ENCODE peak calls at places on chromosomes 11 and 22, in eight cellular contexts. M, L, Z, Q, W, I, F and E are unnamed samples.
A peak's percentile ranks its signal among the peaks of the same experiment; 100 is the strongest.

GRCh38 chr22:36569999-36570398 is 41.0 kb upstream of the EIF3D start:
- DNase-seq in M (peak; percentile 39), Z (no peak), I (peak; percentile 70), L (peak; percentile 24), W (peak; percentile 44), F (no peak), Q (peak; percentile 80), E (no peak)

GRCh38 chr11:120219935-120220746 is 9.3 kb downstream of the OAF start:
- DNase-seq in F (no peak), Q (no peak), L (no peak), I (no peak), W (no peak), Z (no peak), M (no peak), E (no peak)

GRCh38 chr11:65504671-65505433 is 6.0 kb downstream of the MALAT1 start:
- DNase-seq in M (peak; percentile 29), Z (no peak), L (no peak), I (no peak), Q (peak; percentile 10), F (no peak), W (no peak), E (no peak)

GRCh38 chr11:3609416-3610265 is 32.2 kb downstream of the ART5 start:
- DNase-seq in Z (peak; percentile 64), M (no peak), W (peak; percentile 59), F (peak; percentile 43), I (peak; percentile 61), Q (peak; percentile 68), L (peak; percentile 56), E (no peak)

GRCh38 chr22:41501209-41501608 is 32.3 kb downstream of the ACO2 start:
- DNase-seq in F (no peak), W (no peak), Z (no peak), L (no peak), Q (peak; percentile 37), I (peak; percentile 44), M (no peak), E (no peak)

GRCh38 chr11:116601734-116602636 is 170.8 kb downstream of the BUD13 start:
- DNase-seq in I (no peak), L (no peak), Q (peak; percentile 76), W (no peak), F (no peak), M (peak; percentile 53), Z (no peak), E (no peak)

GRCh38 chr22:42273855-42274451 is 3.5 kb upstream of the TCF20 start:
- DNase-seq in W (no peak), I (peak; percentile 87), Z (no peak), L (no peak), Q (peak; percentile 81), M (no peak), F (no peak), E (no peak)

GRCh38 chr11:110305169-110306018 is 9.0 kb upstream of the RDX start:
- DNase-seq in I (no peak), M (peak; percentile 73), W (no peak), Q (no peak), L (no peak), Z (peak; percentile 98), F (no peak), E (no peak)

GRCh38 chr11:63564785-63565350 is 1.7 kb upstream of the PLAAT2 start:
- DNase-seq in Z (peak; percentile 88), I (no peak), M (no peak), Q (no peak), F (peak; percentile 82), W (no peak), L (no peak), E (no peak)

GRCh38 chr11:117175104-117175503 is 3.4 kb upstream of the SIDT2 start:
- DNase-seq in L (no peak), Z (no peak), Q (no peak), F (no peak), W (no peak), I (no peak), M (no peak), E (no peak)

GRCh38 chr22:43835166-43835565 is 23.1 kb upstream of the EFCAB6 start:
- DNase-seq in M (no peak), Z (no peak), F (no peak), L (no peak), I (no peak), Q (no peak), W (no peak), E (no peak)

GRCh38 chr22:38948181-38948940 is 9.0 kb upstream of the APOBEC3A start:
- DNase-seq in I (peak; percentile 1), Q (no peak), W (no peak), Z (no peak), L (no peak), F (no peak), M (no peak), E (no peak)

GRCh38 chr11:5807580-5807979 is 1.1 kb upstream of the OR52N2 start:
- DNase-seq in Z (no peak), I (peak; percentile 42), M (no peak), L (no peak), W (peak; percentile 17), F (no peak), Q (peak; percentile 52), E (no peak)

GRCh38 chr11:122751298-122752070 is 86.8 kb upstream of the CRTAM start:
- DNase-seq in M (peak; percentile 73), Q (no peak), F (no peak), I (no peak), L (no peak), Z (no peak), W (no peak), E (no peak)

GRCh38 chr11:126969865-126970479 is 30.6 kb downstream of the KIRREL3 start:
- DNase-seq in W (peak; percentile 12), F (no peak), L (peak; percentile 9), M (peak; percentile 69), Z (peak; percentile 37), I (peak; percentile 39), Q (peak; percentile 49), E (no peak)

GRCh38 chr11:60756307-60757032 is at the start of gene MS4A15:
- DNase-seq in Q (peak; percentile 81), M (peak; percentile 8), L (peak; percentile 54), Z (peak; percentile 83), I (peak; percentile 55), W (peak; percentile 36), F (no peak), E (no peak)

GRCh38 chr11:12201016-12201985 is 90.9 kb downstream of the MICAL2 start:
- DNase-seq in I (no peak), M (peak; percentile 100), L (peak; percentile 93), W (no peak), F (no peak), Q (peak; percentile 94), Z (no peak), E (peak; percentile 56)

GRCh38 chr22:31094741-31095140 is 12.6 kb downstream of the SELENOM start:
- DNase-seq in I (no peak), F (no peak), Z (no peak), Q (no peak), L (no peak), W (no peak), M (no peak), E (no peak)
- H3K36me3 ChIP-seq in I (no peaks in the 10 kb centered on the region), F (peaks cover 10% of the 10 kb centered on the region), Z (peaks cover 37% of the 10 kb centered on the region), Q (no peaks in the 10 kb centered on the region), L (peaks cover 37% of the 10 kb centered on the region), W (no peaks in the 10 kb centered on the region), M (peaks cover 81% of the 10 kb centered on the region), E (peaks cover 19% of the 10 kb centered on the region)

GRCh38 chr11:95915051-95915450 is 8.9 kb downstream of the MTMR2 start:
- DNase-seq in Z (no peak), M (peak; percentile 49), I (no peak), L (no peak), W (no peak), F (no peak), Q (no peak), E (no peak)
- H3K36me3 ChIP-seq in Z (no peaks in the 10 kb centered on the region), M (no peaks in the 10 kb centered on the region), I (no peaks in the 10 kb centered on the region), L (no peaks in the 10 kb centered on the region), W (no peaks in the 10 kb centered on the region), F (no peaks in the 10 kb centered on the region), Q (no peaks in the 10 kb centered on the region), E (no peaks in the 10 kb centered on the region)

DNA sequence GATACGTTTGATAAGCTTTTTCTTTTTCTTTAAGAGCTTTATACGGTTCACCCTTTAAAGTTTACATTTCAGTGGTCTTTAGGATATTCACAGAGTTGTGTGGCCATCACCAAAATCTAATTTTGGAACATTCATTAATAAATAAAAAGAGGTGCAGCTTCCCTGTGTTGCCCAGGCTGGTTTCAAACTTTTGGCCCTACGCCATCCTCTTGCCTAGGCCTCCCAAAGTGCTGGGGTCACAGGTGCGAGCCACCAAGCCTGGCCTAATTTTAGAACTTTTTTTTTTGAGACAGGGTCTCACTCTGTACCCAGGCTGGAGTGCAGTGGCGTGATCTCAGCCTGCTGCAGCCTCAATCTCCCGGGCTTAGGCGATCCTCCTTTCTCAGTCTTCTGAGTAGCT is 30.6 kb downstream of the MED15 start:
- DNase-seq in I (no peak), F (no peak), W (no peak), M (no peak), L (no peak), Q (no peak), Z (no peak), E (no peak)
- H3K36me3 ChIP-seq in I (peaks cover 4% of the 10 kb centered on the region), F (peaks cover 8% of the 10 kb centered on the region), W (peaks cover 45% of the 10 kb centered on the region), M (peaks cover 18% of the 10 kb centered on the region), L (peaks cover 82% of the 10 kb centered on the region), Q (peaks cover 2% of the 10 kb centered on the region), Z (peaks cover 28% of the 10 kb centered on the region), E (no peaks in the 10 kb centered on the region)

GRCh38 chr11:44582641-44583352 is 17.3 kb downstream of the CD82 start:
- DNase-seq in M (no peak), L (no peak), Q (no peak), I (no peak), W (no peak), F (no peak), Z (no peak), E (no peak)
- H3K36me3 ChIP-seq in M (no peaks in the 10 kb centered on the region), L (no peaks in the 10 kb centered on the region), Q (no peaks in the 10 kb centered on the region), I (no peaks in the 10 kb centered on the region), W (no peaks in the 10 kb centered on the region), F (no peaks in the 10 kb centered on the region), Z (no peaks in the 10 kb centered on the region), E (no peaks in the 10 kb centered on the region)

DNA sequence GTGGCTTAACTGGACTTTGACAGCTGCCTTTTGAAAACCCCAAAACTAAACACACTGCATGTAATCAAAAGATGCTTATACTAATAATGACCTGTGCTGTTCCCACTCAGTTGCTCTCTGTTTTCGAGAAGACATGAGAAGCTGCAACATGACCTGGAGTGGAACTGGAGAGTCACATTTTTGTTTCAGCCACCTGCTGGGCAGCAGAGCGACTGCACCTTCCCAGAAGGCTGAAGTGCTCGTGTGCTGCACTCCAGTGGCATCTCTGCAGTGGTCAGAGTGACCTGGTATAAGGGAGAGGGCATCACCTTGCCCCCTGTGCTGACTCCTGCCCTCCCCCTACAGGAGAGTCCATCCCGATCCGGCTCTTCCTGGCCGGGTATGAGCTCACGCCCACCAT is 8.6 kb downstream of the THYN1 start:
- DNase-seq in W (no peak), F (no peak), Q (peak; percentile 53), Z (peak; percentile 48), L (no peak), M (no peak), I (peak; percentile 28), E (no peak)
- H3K36me3 ChIP-seq in W (peaks cover 52% of the 10 kb centered on the region), F (peaks cover 5% of the 10 kb centered on the region), Q (peaks cover 5% of the 10 kb centered on the region), Z (peaks cover 44% of the 10 kb centered on the region), L (peaks cover 96% of the 10 kb centered on the region), M (peaks cover 20% of the 10 kb centered on the region), I (no peaks in the 10 kb centered on the region), E (peaks cover 2% of the 10 kb centered on the region)